ENCODE peak calls at places on chromosomes 7 and 10, in four cellular contexts. U is smooth muscle cell of the brain vasculature, G is activated T-cell treated with anti-CD3 and anti-CD28 coated beads for 1 hour, Q is BJ. F is an unnamed sample.

GRCh38 chr10:69073025-69073424 is 14.9 kb upstream of the SRGN start:
- DNase-seq in U (no peak), Q (no peak), G (no peak), F (no peak)

GRCh38 chr10:61169294-61169693 is 225.3 kb upstream of the RHOBTB1 start:
- DNase-seq in U (no peak), G (no peak), Q (no peak), F (no peak)

GRCh38 chr7:136173874-136174273 is 196.7 kb upstream of the MTPN start:
- DNase-seq in U (no peak), G (no peak), Q (no peak), F (no peak)

GRCh38 chr7:87398441-87398840 is 53.0 kb downstream of the CROT start:
- DNase-seq in Q (peak; percentile 52), U (no peak), G (no peak), F (no peak)

GRCh38 chr10:35089641-35090161 is 440 bp downstream of the CUL2 start:
- DNase-seq in U (no peak), Q (no peak), G (no peak), F (no peak)

GRCh38 chr10:131352765-131353290 is 41.3 kb upstream of the TCERG1L start:
- DNase-seq in Q (no peak), G (no peak), U (no peak), F (no peak)

GRCh38 chr10:11520892-11521291 is 90.6 kb downstream of the USP6NL start:
- DNase-seq in U (no peak), Q (no peak), G (no peak), F (no peak)

GRCh38 chr7:5525271-5526189 is 101.9 kb upstream of the TNRC18 start:
- DNase-seq in U (no peak), Q (no peak), G (peak; percentile 43), F (no peak)

GRCh38 chr7:42161723-42162122 is 75.3 kb downstream of the GLI3 start:
- DNase-seq in U (no peak), G (no peak), Q (no peak), F (no peak)

GRCh38 chr7:1110358-1110757 is 22.4 kb downstream of the GPER1 start:
- DNase-seq in U (no peak), G (no peak), Q (no peak), F (no peak)

GRCh38 chr10:49187950-49188761 is at the start of gene TMEM273:
- DNase-seq in U (no peak), G (no peak), Q (no peak), F (no peak)

GRCh38 chr10:46224414-46224682 is 62.4 kb upstream of the ANTXRL start:
- DNase-seq in G (no peak), Q (no peak), U (no peak), F (no peak)

GRCh38 chr7:80443336-80443735 is 68.5 kb downstream of the GNAT3 start:
- DNase-seq in Q (no peak), G (no peak), U (no peak), F (no peak)

GRCh38 chr10:92238586-92239098 is 52.2 kb downstream of the CPEB3 start:
- DNase-seq in U (no peak), Q (peak; percentile 38), G (no peak), F (no peak)

GRCh38 chr10:119090026-119090808 is 9.6 kb upstream of the EIF3A start:
- DNase-seq in Q (no peak), U (no peak), G (no peak), F (no peak)

GRCh38 chr7:142381727-142382409 is 124.0 kb upstream of the PRSS58 start:
- DNase-seq in U (no peak), Q (no peak), G (no peak), F (no peak)

GRCh38 chr7:30970594-30971094 is 6.9 kb downstream of the GHRHR start:
- DNase-seq in U (no peak), G (no peak), Q (no peak), F (no peak)

GRCh38 chr7:46558482-46559193 is 637.6 kb upstream of the IGFBP3 start:
- DNase-seq in G (no peak), Q (peak; percentile 36), U (no peak), F (no peak)

GRCh38 chr7:95527033-95527775 is 41.5 kb downstream of the ASB4 start:
- DNase-seq in Q (no peak), U (peak; percentile 31), G (no peak), F (no peak)

GRCh38 chr7:158237672-158238335 is 349.8 kb downstream of the PTPRN2 start:
- DNase-seq in G (no peak), Q (no peak), U (no peak), F (no peak)

GRCh38 chr10:125370578-125370977 is 210.2 kb upstream of the CTBP2 start:
- DNase-seq in U (no peak), G (no peak), Q (no peak), F (no peak)

GRCh38 chr7:151861881-151862280 is 15.0 kb downstream of the PRKAG2 start:
- DNase-seq in G (no peak), Q (no peak), U (no peak), F (no peak)

GRCh38 chr7:569071-569855 is 49.6 kb upstream of the PDGFA start:
- DNase-seq in G (no peak), U (no peak), Q (no peak), F (no peak)

GRCh38 chr7:131031100-131031868 is 296.4 kb upstream of the MKLN1 start:
- DNase-seq in U (no peak), Q (no peak), G (no peak), F (no peak)

GRCh38 chr7:15972767-15973362 is 286.4 kb upstream of the MEOX2 start:
- DNase-seq in Q (no peak), G (no peak), U (no peak), F (peak; percentile 72)

GRCh38 chr7:20340839-20341238 is 10.1 kb downstream of the ITGB8 start:
- DNase-seq in G (no peak), U (no peak), Q (no peak), F (no peak)

GRCh38 chr10:44463511-44464121 is 78.7 kb upstream of the CXCL12 start:
- DNase-seq in Q (no peak), G (no peak), U (no peak), F (no peak)

GRCh38 chr10:86651021-86651471 is 3.3 kb upstream of the OPN4 start:
- DNase-seq in G (no peak), U (no peak), Q (no peak), F (no peak)

GRCh38 chr7:94763268-94763667 is 107.3 kb upstream of the SGCE start:
- DNase-seq in U (peak; percentile 13), G (no peak), Q (no peak), F (no peak)

GRCh38 chr7:159121068-159121467 is 23.6 kb downstream of the VIPR2 start:
- DNase-seq in G (no peak), Q (no peak), U (no peak), F (no peak)

GRCh38 chr10:47444047-47444446 is 39.9 kb downstream of the ANXA8 start:
- DNase-seq in Q (no peak), U (no peak), G (no peak), F (no peak)

F was measured in pulmonary artery endothelial cell.